ENCODE peak calls at places on chromosomes 3 and 15, in seven cellular contexts. X is Calu3, L is T-helper 1 cell, F is OCI-M1, A is GM10248, O is neural crest cell, V is M059J. D is an unnamed sample.

GRCh38 chr3:133942761-133943535 is 47.3 kb upstream of the RAB6B start:
- DNase-seq in A (no peak), V (peak), O (no peak), L (no peak), F (no peak), X (no peak), D (no peak)

GRCh38 chr15:99052205-99052604 is 44.6 kb upstream of the PGPEP1L start:
- DNase-seq in X (no peak), A (no peak), V (no peak), O (no peak), F (peak), L (no peak), D (no peak)

GRCh38 chr3:127650236-127650635 is 21.3 kb downstream of the PODXL2 start:
- DNase-seq in X (no peak), F (no peak), V (no peak), O (no peak), A (no peak), L (no peak), D (no peak)

GRCh38 chr3:141050913-141051632 is at the start of gene SPSB4:
- DNase-seq in V (peak), A (no peak), O (peak), F (peak), L (no peak), X (peak), D (no peak)

GRCh38 chr3:195204360-195205166 is 66.4 kb downstream of the XXYLT1 start:
- DNase-seq in X (no peak), F (peak), O (no peak), A (no peak), V (peak), L (no peak), D (no peak)

GRCh38 chr15:39789736-39790135 is 7.1 kb upstream of the FSIP1 start:
- DNase-seq in V (no peak), L (no peak), O (no peak), X (no peak), F (no peak), A (no peak), D (no peak)

GRCh38 chr3:56758539-56758981 is 43.2 kb downstream of the ARHGEF3 start:
- DNase-seq in L (no peak), V (peak), X (peak), O (no peak), A (peak), F (no peak), D (no peak)

GRCh38 chr3:99747915-99748314 is 69.7 kb upstream of the CMSS1 start:
- DNase-seq in V (peak), A (no peak), O (no peak), L (no peak), F (peak), X (peak), D (no peak)

GRCh38 chr3:4338751-4339150 is 35.6 kb downstream of the SETMAR start:
- DNase-seq in X (no peak), O (no peak), F (no peak), L (no peak), V (no peak), A (no peak), D (no peak)

GRCh38 chr15:63401078-63401477 is 19.4 kb upstream of the CA12 start:
- DNase-seq in X (no peak), V (no peak), O (no peak), A (no peak), L (no peak), F (no peak), D (no peak)

GRCh38 chr3:42732196-42732828 is 29.7 kb upstream of the HHATL start:
- DNase-seq in F (no peak), L (no peak), O (peak), V (no peak), A (no peak), X (peak), D (no peak)

GRCh38 chr15:64982472-64982871 is 7.2 kb downstream of the SPG21 start:
- DNase-seq in A (no peak), X (no peak), F (no peak), O (no peak), V (no peak), L (no peak), D (no peak)

GRCh38 chr3:69403406-69403934 is 17.6 kb upstream of the FRMD4B start:
- DNase-seq in A (no peak), V (no peak), X (no peak), L (no peak), F (no peak), O (no peak), D (no peak)

GRCh38 chr15:38085104-38085503 is 150.7 kb downstream of the TMCO5A start:
- DNase-seq in X (no peak), O (no peak), A (peak), L (no peak), F (peak), V (no peak), D (no peak)

GRCh38 chr15:77983708-77984445 is 93.6 kb downstream of the TBC1D2B start:
- DNase-seq in A (no peak), O (no peak), V (no peak), L (no peak), F (no peak), X (peak), D (no peak)

GRCh38 chr15:31391687-31392671 is 65.3 kb downstream of the KLF13 start:
- DNase-seq in F (peak), A (peak), X (peak), L (peak), V (peak), O (peak), D (no peak)

GRCh38 chr3:71050521-71051258 is 532.8 kb downstream of the FOXP1 start:
- DNase-seq in O (no peak), L (peak), F (no peak), V (peak), X (no peak), A (no peak), D (no peak)

GRCh38 chr3:187077537-187077936 is 61.8 kb downstream of the RPL39L start:
- DNase-seq in X (no peak), O (no peak), F (no peak), V (no peak), L (no peak), A (no peak), D (no peak)

GRCh38 chr3:196600359-196600758 is 31.9 kb downstream of the FBXO45 start:
- DNase-seq in A (no peak), O (no peak), X (no peak), V (no peak), L (no peak), F (no peak), D (no peak)

GRCh38 chr3:197426161-197426566 is 127.8 kb upstream of the DLG1 start:
- DNase-seq in X (no peak), F (no peak), O (no peak), V (peak), L (no peak), A (no peak), D (no peak)

GRCh38 chr15:100692259-100692658 is 89.9 kb downstream of the ASB7 start:
- DNase-seq in F (no peak), X (no peak), L (no peak), O (no peak), A (no peak), V (peak), D (no peak)

GRCh38 chr3:38368238-38368637 is 21.7 kb downstream of the XYLB start:
- DNase-seq in A (no peak), V (no peak), X (peak), L (no peak), O (no peak), F (no peak), D (no peak)

GRCh38 chr15:40217166-40217785 is 21.6 kb upstream of the PAK6 start:
- DNase-seq in V (peak), F (peak), L (no peak), X (peak), O (peak), A (peak), D (peak)

GRCh38 chr15:69513450-69513849 is 60.8 kb downstream of the RPLP1 start:
- DNase-seq in V (no peak), A (no peak), L (no peak), O (no peak), F (peak), X (no peak), D (no peak)

GRCh38 chr3:98557324-98558010 is 25.7 kb downstream of the GPR15 start:
- DNase-seq in V (peak), L (no peak), F (no peak), A (no peak), O (no peak), X (no peak), D (no peak)

GRCh38 chr3:166372571-166373106 is 535.4 kb upstream of the BCHE start:
- DNase-seq in F (no peak), V (no peak), X (no peak), L (no peak), A (no peak), O (no peak), D (no peak)

GRCh38 chr3:67790043-67790442 is 135.6 kb upstream of the SUCLG2 start:
- DNase-seq in L (peak), F (peak), A (peak), V (peak), X (peak), O (peak), D (peak)

GRCh38 chr3:119181765-119182164 is 8.4 kb downstream of the UPK1B start:
- DNase-seq in V (peak), O (no peak), X (peak), F (no peak), L (no peak), A (no peak), D (no peak)

GRCh38 chr3:170056710-170057454 is 19.1 kb downstream of the GPR160 start:
- DNase-seq in V (no peak), A (peak), F (no peak), O (no peak), X (no peak), L (no peak), D (no peak)

GRCh38 chr3:173739716-173740115 is 342.2 kb downstream of the NLGN1 start:
- DNase-seq in A (no peak), O (no peak), F (no peak), X (no peak), V (peak), L (no peak), D (no peak)

GRCh38 chr15:68511073-68511991 is 67.5 kb upstream of the CORO2B start:
- DNase-seq in O (no peak), V (peak), X (no peak), F (no peak), L (no peak), A (no peak), D (no peak)

GRCh38 chr3:194575484-194576210 is 57.6 kb downstream of the TMEM44 start:
- DNase-seq in V (peak), A (no peak), L (no peak), O (no peak), X (peak), F (peak), D (no peak)

GRCh38 chr3:40521254-40521653 is 3.5 kb upstream of the ZNF621 start:
- DNase-seq in L (no peak), A (no peak), F (no peak), O (no peak), X (no peak), V (no peak), D (no peak)

GRCh38 chr15:54277834-54278233 is 299.6 kb downstream of the UNC13C start:
- DNase-seq in A (no peak), O (no peak), X (no peak), F (no peak), L (no peak), V (no peak), D (no peak)

GRCh38 chr15:69996842-69997478 is 100.8 kb downstream of the TLE3 start:
- DNase-seq in X (peak), O (no peak), L (no peak), F (no peak), V (no peak), A (no peak), D (no peak)

GRCh38 chr3:121627211-121627610 is 33.5 kb downstream of the HCLS1 start:
- DNase-seq in X (no peak), A (no peak), L (no peak), O (no peak), V (no peak), F (no peak), D (no peak)

GRCh38 chr15:87080547-87080946 is 1000.9 kb downstream of the AGBL1 start:
- DNase-seq in V (peak), L (no peak), F (no peak), A (no peak), X (no peak), O (no peak), D (no peak)

GRCh38 chr15:57306944-57307411 is 69.3 kb upstream of the CGNL1 start:
- DNase-seq in A (no peak), O (no peak), X (no peak), L (no peak), V (no peak), F (no peak), D (no peak)

GRCh38 chr3:36597422-36597821 is 166.9 kb downstream of the DCLK3 start:
- DNase-seq in V (peak), F (peak), A (no peak), O (no peak), X (no peak), L (no peak), D (no peak)

GRCh38 chr3:149744151-149744550 is 8.1 kb downstream of the COMMD2 start:
- DNase-seq in L (no peak), O (no peak), A (no peak), V (no peak), F (no peak), X (no peak), D (no peak)

D was measured in iPS DF 6.9.